ENCODE peak calls at places on chromosome 6, in seven cellular contexts. O is frontal cortex, P is adrenal gland, A is GM18507, I is upper lobe of right lung, F is heart right ventricle, X is NCI-H1092 treated with DMSO at 0.1 percent for 48 hours. J is an unnamed sample.

GRCh38 chr6:33299237-33299944 is 649 bp upstream of the RGL2 start:
- DNase-seq in O (peak), P (peak), A (no peak), I (peak), F (peak), X (peak), J (peak)

GRCh38 chr6:700490-700889 is 7.6 kb upstream of the EXOC2 start:
- DNase-seq in O (no peak), P (no peak), A (no peak), I (no peak), F (no peak), X (no peak), J (no peak)

GRCh38 chr6:158853072-158853871 is 34.1 kb upstream of the EZR start:
- DNase-seq in O (no peak), P (peak), A (peak), I (peak), F (no peak), X (no peak), J (peak)

GRCh38 chr6:10307476-10307875 is 107.4 kb downstream of the TFAP2A start:
- DNase-seq in O (no peak), P (no peak), A (no peak), I (no peak), F (no peak), X (no peak), J (no peak)

GRCh38 chr6:31915756-31916155 is 11.8 kb upstream of the C2 start:
- DNase-seq in O (no peak), P (no peak), A (no peak), I (no peak), F (no peak), X (no peak), J (no peak)

GRCh38 chr6:120005292-120005976 is 655.9 kb upstream of the MAN1A1 start:
- DNase-seq in O (no peak), P (no peak), A (no peak), I (no peak), F (no peak), X (no peak), J (no peak)

GRCh38 chr6:16543491-16543890 is 217.8 kb downstream of the ATXN1 start:
- DNase-seq in O (no peak), P (no peak), A (no peak), I (no peak), F (no peak), X (no peak), J (no peak)

GRCh38 chr6:35473075-35473848 is 5.1 kb downstream of the RPL10A start:
- DNase-seq in O (no peak), P (no peak), A (no peak), I (no peak), F (no peak), X (no peak), J (no peak)

GRCh38 chr6:158667360-158667981 is 17.6 kb downstream of the SYTL3 start:
- DNase-seq in O (no peak), P (no peak), A (no peak), I (no peak), F (no peak), X (no peak), J (no peak)

GRCh38 chr6:142893088-142893487 is 51.9 kb downstream of the HIVEP2 start:
- DNase-seq in O (no peak), P (no peak), A (no peak), I (no peak), F (no peak), X (no peak), J (no peak)

GRCh38 chr6:21856844-21857243 is 263.3 kb downstream of the SOX4 start:
- DNase-seq in O (no peak), P (no peak), A (no peak), I (no peak), F (no peak), X (no peak), J (no peak)

GRCh38 chr6:75296811-75297779 is 12.5 kb upstream of the TMEM30A start:
- DNase-seq in O (no peak), P (no peak), A (peak), I (no peak), F (no peak), X (peak), J (no peak)